ENCODE peak calls at places on chromosomes 12 and 14, in five cellular contexts. V is COR-L47, O is AG20443, X is GM10248, B is HS-27A. P is an unnamed sample.

GRCh38 chr14:104137297-104138097 is 890 bp upstream of the KIF26A start:
- DNase-seq in V (peak; percentile 51), O (peak; percentile 92), X (peak; percentile 87), B (no peak), P (peak; percentile 18)

GRCh38 chr12:57452181-57452936 is 2.7 kb upstream of the INHBE start:
- DNase-seq in V (no peak), O (peak; percentile 78), X (peak; percentile 39), B (no peak), P (no peak)

GRCh38 chr14:96138241-96138640 is 66.4 kb upstream of the BDKRB2 start:
- DNase-seq in V (no peak), O (no peak), X (no peak), B (no peak), P (no peak)

GRCh38 chr12:31928246-31929139 is 30.7 kb upstream of the RESF1 start:
- DNase-seq in V (no peak), O (no peak), X (no peak), B (no peak), P (no peak)

GRCh38 chr12:69254046-69254445 is 14.7 kb downstream of the CPSF6 start:
- DNase-seq in V (peak; percentile 14), O (peak; percentile 26), X (peak; percentile 49), B (no peak), P (peak; percentile 22)

GRCh38 chr12:83389237-83389996 is 702.7 kb downstream of the TMTC2 start:
- DNase-seq in V (no peak), O (no peak), X (no peak), B (no peak), P (no peak)

GRCh38 chr14:20626274-20626673 is 15.2 kb downstream of the OR6S1 start:
- DNase-seq in V (no peak), O (no peak), X (no peak), B (no peak), P (no peak)

GRCh38 chr12:77072833-77073495 is 7.6 kb upstream of the E2F7 start:
- DNase-seq in V (no peak), O (no peak), X (no peak), B (no peak), P (no peak)

GRCh38 chr12:121214171-121214777 is 4.3 kb downstream of the P2RX4 start:
- DNase-seq in V (no peak), O (no peak), X (no peak), B (no peak), P (no peak)

GRCh38 chr12:78038986-78039385 is 208.3 kb downstream of the NAV3 start:
- DNase-seq in V (no peak), O (no peak), X (no peak), B (no peak), P (no peak)

GRCh38 chr14:102209224-102209966 is 69.7 kb downstream of the WDR20 start:
- DNase-seq in V (no peak), O (peak; percentile 56), X (no peak), B (no peak), P (no peak)

GRCh38 chr12:6774557-6775062 is 2.3 kb downstream of the LAG3 start:
- DNase-seq in V (no peak), O (no peak), X (no peak), B (no peak), P (no peak)

GRCh38 chr14:51501746-51502145 is 150.0 kb upstream of the FRMD6 start:
- DNase-seq in V (no peak), O (no peak), X (no peak), B (no peak), P (no peak)

GRCh38 chr14:102544034-102544744 is 34.6 kb upstream of the ANKRD9 start:
- DNase-seq in V (no peak), O (no peak), X (no peak), B (no peak), P (no peak)

GRCh38 chr14:94047581-94047980 is 21.4 kb downstream of the OTUB2 start:
- DNase-seq in V (no peak), O (no peak), X (no peak), B (no peak), P (no peak)

GRCh38 chr12:100758083-100758482 is 36.5 kb upstream of the ANO4 start:
- DNase-seq in V (no peak), O (no peak), X (no peak), B (no peak), P (no peak)

GRCh38 chr12:99810718-99811593 is 163.4 kb downstream of the GARIN6 start:
- DNase-seq in V (peak; percentile 92), O (peak; percentile 24), X (no peak), B (no peak), P (peak; percentile 63)

GRCh38 chr12:122326597-122326996 is 60.3 kb upstream of the VPS33A start:
- DNase-seq in V (no peak), O (no peak), X (no peak), B (no peak), P (no peak)